ENCODE peak calls at places on chromosomes 6 and 20, in ten cellular contexts. Y is cardiac muscle cell, N is body of pancreas, R is epithelial cell of esophagus, X is ovary, E is GM13977, D is nephron progenitor cell, A is tibial artery, O is brain microvascular endothelial cell, T is lower lobe of right lung. P is an unnamed sample.

GRCh38 chr6:156182356-156182755 is 594.8 kb upstream of the ARID1B start:
- DNase-seq in Y (no peak), N (no peak), R (no peak), X (no peak), E (no peak), D (no peak), A (no peak), O (no peak), T (no peak), P (no peak)

GRCh38 chr6:2940010-2940850 is 31.1 kb downstream of the SERPINB6 start:
- DNase-seq in Y (no peak), N (no peak), R (no peak), X (no peak), E (peak; percentile 90), D (no peak), A (no peak), O (no peak), T (peak; percentile 49), P (no peak)

GRCh38 chr6:53635322-53635721 is 30.2 kb downstream of the KLHL31 start:
- DNase-seq in Y (no peak), N (peak; percentile 36), R (peak; percentile 55), X (no peak), E (no peak), D (no peak), A (no peak), O (no peak), T (no peak), P (no peak)

GRCh38 chr20:3654326-3655031 is 8.7 kb downstream of the GFRA4 start:
- DNase-seq in Y (no peak), N (no peak), R (no peak), X (no peak), E (no peak), D (no peak), A (no peak), O (no peak), T (no peak), P (no peak)

GRCh38 chr20:49786226-49786625 is 26.4 kb upstream of the SLC9A8 start:
- DNase-seq in Y (no peak), N (no peak), R (no peak), X (no peak), E (no peak), D (no peak), A (no peak), O (no peak), T (no peak), P (no peak)

GRCh38 chr6:99875068-99875467 is 119.0 kb downstream of the MCHR2 start:
- DNase-seq in Y (no peak), N (no peak), R (no peak), X (no peak), E (no peak), D (no peak), A (no peak), O (no peak), T (no peak), P (no peak)

GRCh38 chr6:1851681-1852456 is 242.2 kb downstream of the FOXC1 start:
- DNase-seq in Y (no peak), N (no peak), R (no peak), X (no peak), E (no peak), D (no peak), A (no peak), O (no peak), T (no peak), P (no peak)

GRCh38 chr6:142737368-142738060 is 207.5 kb downstream of the HIVEP2 start:
- DNase-seq in Y (no peak), N (no peak), R (no peak), X (no peak), E (no peak), D (no peak), A (no peak), O (no peak), T (no peak), P (no peak)

GRCh38 chr20:38685853-38686473 is 38.3 kb upstream of the SLC32A1 start:
- DNase-seq in Y (peak; percentile 83), N (peak; percentile 44), R (peak; percentile 59), X (peak; percentile 27), E (peak; percentile 44), D (peak; percentile 91), A (peak; percentile 46), O (peak; percentile 51), T (no peak), P (no peak)

GRCh38 chr6:37622639-37623038 is 75.0 kb downstream of the MDGA1 start:
- DNase-seq in Y (no peak), N (no peak), R (peak; percentile 59), X (no peak), E (peak; percentile 60), D (no peak), A (no peak), O (no peak), T (no peak), P (no peak)

GRCh38 chr6:108170607-108171290 is 4.9 kb downstream of the NR2E1 start:
- DNase-seq in Y (no peak), N (no peak), R (no peak), X (no peak), E (no peak), D (no peak), A (no peak), O (no peak), T (no peak), P (no peak)

GRCh38 chr6:54980511-54981275 is 134.1 kb downstream of the FAM83B start:
- DNase-seq in Y (no peak), N (no peak), R (peak; percentile 78), X (no peak), E (no peak), D (no peak), A (no peak), O (no peak), T (no peak), P (no peak)

GRCh38 chr6:169312658-169313346 is 59.2 kb upstream of the THBS2 start:
- DNase-seq in Y (no peak), N (no peak), R (no peak), X (no peak), E (no peak), D (no peak), A (no peak), O (no peak), T (no peak), P (no peak)
- TF ChIP-seq CTCF in Y (no peak), N (no peak), R (no peak), X (no peak), E (no peak), D (no peak), A (no peak), O (no peak), T (no peak), P (no peak)

GRCh38 chr20:58086763-58087566 is 141.5 kb downstream of the ANKRD60 start:
- DNase-seq in Y (peak; percentile 39), N (peak; percentile 24), R (peak; percentile 66), X (no peak), E (peak; percentile 55), D (peak; percentile 55), A (peak; percentile 62), O (peak; percentile 36), T (no peak), P (no peak)

GRCh38 chr20:58088625-58089024 is 139.8 kb downstream of the ANKRD60 start:
- DNase-seq in Y (no peak), N (no peak), R (no peak), X (no peak), E (no peak), D (no peak), A (peak; percentile 3), O (no peak), T (no peak), P (no peak)

GRCh38 chr20:58084966-58085365 is 143.5 kb downstream of the ANKRD60 start:
- DNase-seq in Y (no peak), N (peak; percentile 44), R (no peak), X (no peak), E (no peak), D (no peak), A (no peak), O (no peak), T (no peak), P (no peak)

GRCh38 chr20:58088105-58088504 is 140.3 kb downstream of the ANKRD60 start:
- DNase-seq in Y (peak; percentile 20), N (no peak), R (no peak), X (peak; percentile 2), E (no peak), D (no peak), A (peak; percentile 10), O (no peak), T (no peak), P (no peak)

DNA sequence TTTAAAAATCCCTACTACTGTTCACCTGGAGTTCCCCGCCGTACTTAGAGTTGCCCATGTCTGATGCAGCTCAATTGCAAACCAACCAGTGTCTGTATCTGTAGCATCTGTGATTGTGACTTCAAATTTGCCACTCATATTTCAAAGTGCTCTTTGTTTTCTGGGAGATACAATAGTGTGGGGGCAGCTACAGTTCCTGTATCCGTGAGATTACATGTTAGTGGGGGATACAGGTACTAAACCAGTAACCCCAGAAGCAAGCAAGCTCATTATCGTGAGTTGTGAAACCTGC is 140.9 kb downstream of the ANKRD60 start:
- DNase-seq in Y (no peak), N (no peak), R (no peak), X (no peak), E (no peak), D (no peak), A (no peak), O (no peak), T (no peak), P (no peak)
- TF ChIP-seq CTCF in Y (no peak), N (no peak), R (no peak), X (no peak), E (no peak), D (peak; percentile 27), A (no peak), O (no peak), T (peak; percentile 0), P (no peak)

GRCh38 chr6:140980265-140980887 is 1152.3 kb upstream of the GJE1 start:
- DNase-seq in Y (no peak), N (no peak), R (peak; percentile 1), X (no peak), E (no peak), D (no peak), A (no peak), O (peak; percentile 27), T (no peak), P (no peak)
- TF ChIP-seq CTCF in Y (peak; percentile 7), N (no peak), R (no peak), X (no peak), E (no peak), D (no peak), A (no peak), O (peak; percentile 13), T (no peak), P (no peak)

GRCh38 chr20:53384392-53384791 is 209.2 kb downstream of the ZNF217 start:
- DNase-seq in Y (no peak), N (no peak), R (no peak), X (no peak), E (no peak), D (no peak), A (no peak), O (no peak), T (no peak), P (no peak)

GRCh38 chr20:53386186-53386681 is 207.4 kb downstream of the ZNF217 start:
- DNase-seq in Y (no peak), N (no peak), R (no peak), X (no peak), E (no peak), D (no peak), A (no peak), O (no peak), T (no peak), P (no peak)

GRCh38 chr20:53382263-53382844 is 211.3 kb downstream of the ZNF217 start:
- DNase-seq in Y (no peak), N (no peak), R (no peak), X (no peak), E (no peak), D (no peak), A (no peak), O (no peak), T (no peak), P (no peak)

GRCh38 chr20:53376021-53376420 is 217.6 kb downstream of the ZNF217 start:
- DNase-seq in Y (no peak), N (no peak), R (no peak), X (no peak), E (no peak), D (no peak), A (no peak), O (no peak), T (no peak), P (no peak)

GRCh38 chr20:53381568-53382262 is 211.9 kb downstream of the ZNF217 start:
- DNase-seq in Y (no peak), N (no peak), R (peak; percentile 1), X (no peak), E (no peak), D (no peak), A (no peak), O (no peak), T (no peak), P (no peak)
- TF ChIP-seq CTCF in Y (no peak), N (no peak), R (no peak), X (no peak), E (no peak), D (no peak), A (no peak), O (no peak), T (no peak), P (no peak)